ENCODE peak calls at places on chromosomes 11 and 22, in nine cellular contexts. N is transverse colon, C is thoracic aorta, K is breast epithelium, D is dorsolateral prefrontal cortex, Z is A549, P is SK-N-SH, L is right lobe of liver, E is endothelial cell of umbilical vein. R is an unnamed sample.

GRCh38 chr22:45163074-45163416 is 680 bp upstream of the NUP50 start:
- DNase-seq in E (no peak), K (no peak), C (no peak), Z (peak; percentile 8), N (peak; percentile 26), D (no peak), P (peak; percentile 57), L (no peak), R (no peak)

GRCh38 chr11:87239001-87239400 is 201.3 kb downstream of the TMEM135 start:
- DNase-seq in D (no peak), P (no peak), Z (no peak), L (no peak), K (no peak), N (no peak), E (peak; percentile 91), C (no peak), R (no peak)

GRCh38 chr22:37501610-37502341 is 15.6 kb upstream of the MFNG start:
- DNase-seq in E (peak; percentile 92), N (peak; percentile 92), K (peak; percentile 71), Z (peak; percentile 79), L (peak; percentile 86), D (no peak), C (peak; percentile 21), P (no peak), R (peak; percentile 82)

GRCh38 chr22:42371112-42371900 is 60.9 kb downstream of the NFAM1 start:
- DNase-seq in E (no peak), K (no peak), L (no peak), P (no peak), Z (no peak), C (no peak), N (no peak), D (no peak), R (no peak)

GRCh38 chr22:26783886-26784285 is 126.5 kb downstream of the MIAT start:
- DNase-seq in D (no peak), P (no peak), C (no peak), K (no peak), E (no peak), N (no peak), L (no peak), Z (no peak), R (no peak)

GRCh38 chr11:130246719-130247118 is 68.0 kb downstream of the ZBTB44 start:
- DNase-seq in L (no peak), D (no peak), P (no peak), N (no peak), C (no peak), K (no peak), E (no peak), Z (no peak), R (no peak)

GRCh38 chr11:117925198-117925925 is 3.8 kb downstream of the TMPRSS13 start:
- DNase-seq in D (no peak), N (no peak), P (no peak), K (no peak), L (no peak), C (no peak), E (no peak), Z (no peak), R (no peak)

GRCh38 chr11:18567081-18567480 is 21.5 kb downstream of the UEVLD start:
- DNase-seq in K (no peak), L (no peak), N (no peak), D (no peak), E (no peak), C (no peak), P (no peak), Z (no peak), R (no peak)

GRCh38 chr22:19120829-19121630 is 1.2 kb downstream of the DGCR2 start:
- DNase-seq in D (no peak), P (no peak), Z (peak; percentile 64), L (peak; percentile 77), C (no peak), N (peak; percentile 80), E (no peak), K (peak; percentile 83), R (peak; percentile 79)

GRCh38 chr22:23387827-23388491 is 192.1 kb downstream of the IGLL1 start:
- DNase-seq in D (no peak), C (no peak), K (no peak), E (no peak), Z (no peak), L (no peak), P (no peak), N (no peak), R (peak; percentile 67)

GRCh38 chr11:46914363-46914762 is 4.0 kb downstream of the LRP4 start:
- DNase-seq in E (no peak), P (no peak), L (no peak), C (no peak), K (no peak), Z (no peak), N (no peak), D (no peak), R (no peak)

GRCh38 chr22:40216041-40216756 is 38.5 kb downstream of the TNRC6B start:
- DNase-seq in C (no peak), K (no peak), Z (no peak), N (peak; percentile 28), D (no peak), P (no peak), E (no peak), L (no peak), R (no peak)

GRCh38 chr11:69170704-69171103 is 15.0 kb downstream of the SMIM38 start:
- DNase-seq in P (no peak), E (no peak), Z (no peak), L (no peak), N (no peak), D (no peak), K (no peak), C (no peak), R (peak; percentile 61)

GRCh38 chr11:66936326-66936725 is 21.9 kb downstream of the PC start:
- DNase-seq in Z (no peak), K (no peak), C (no peak), D (no peak), L (no peak), P (no peak), N (no peak), E (no peak), R (no peak)

GRCh38 chr11:129992161-129992944 is 10.3 kb downstream of the PRDM10 start:
- DNase-seq in C (no peak), P (peak; percentile 67), K (peak; percentile 35), L (peak; percentile 50), N (peak; percentile 58), E (peak; percentile 31), D (no peak), Z (peak; percentile 15), R (no peak)

GRCh38 chr11:82936261-82936660 is 34.7 kb downstream of the DDIAS start:
- DNase-seq in N (no peak), L (no peak), D (no peak), C (no peak), K (no peak), E (peak; percentile 79), P (no peak), Z (no peak), R (no peak)

GRCh38 chr11:85826096-85826855 is 15.3 kb upstream of the SYTL2 start:
- DNase-seq in Z (peak; percentile 84), E (peak; percentile 19), L (peak; percentile 48), C (no peak), N (peak; percentile 41), D (no peak), K (no peak), P (peak; percentile 64), R (no peak)

GRCh38 chr11:704799-705645 is 1.0 kb upstream of the EPS8L2 start:
- DNase-seq in C (no peak), K (peak; percentile 65), D (no peak), L (peak; percentile 93), Z (peak; percentile 54), N (peak; percentile 87), P (peak; percentile 25), E (no peak), R (peak; percentile 91)

GRCh38 chr11:704189-704798 is 1.7 kb upstream of the EPS8L2 start:
- DNase-seq in K (no peak), P (no peak), Z (no peak), E (no peak), C (no peak), L (no peak), N (no peak), D (no peak), R (no peak)

GRCh38 chr11:706439-706956 is 467 bp downstream of the EPS8L2 start:
- DNase-seq in Z (peak; percentile 41), L (no peak), P (no peak), C (no peak), D (no peak), N (peak; percentile 64), E (no peak), K (no peak), R (no peak)

GRCh38 chr11:706957-707816 is 1.2 kb downstream of the EPS8L2 start:
- DNase-seq in E (no peak), D (no peak), Z (peak; percentile 74), P (peak; percentile 68), K (no peak), N (peak; percentile 68), L (peak; percentile 79), C (no peak), R (peak; percentile 84)

GRCh38 chr11:705646-706438 is at the start of gene EPS8L2:
- DNase-seq in K (no peak), L (peak; percentile 89), P (peak; percentile 45), D (no peak), Z (no peak), N (peak; percentile 89), C (no peak), E (no peak), R (peak; percentile 89)
- H3K27ac ChIP-seq in K (peak within 1 kb of the TSS; percentile 96), L (peak within 1 kb of the TSS; percentile 60), P (no peak within 1 kb of the TSS), D (peak within 1 kb of the TSS; percentile 48), Z (peak within 1 kb of the TSS; percentile 91), N (peak within 1 kb of the TSS; percentile 93), C (peak within 1 kb of the TSS; percentile 80), E (no peak within 1 kb of the TSS), R (peak within 1 kb of the TSS; percentile 74)

DNA sequence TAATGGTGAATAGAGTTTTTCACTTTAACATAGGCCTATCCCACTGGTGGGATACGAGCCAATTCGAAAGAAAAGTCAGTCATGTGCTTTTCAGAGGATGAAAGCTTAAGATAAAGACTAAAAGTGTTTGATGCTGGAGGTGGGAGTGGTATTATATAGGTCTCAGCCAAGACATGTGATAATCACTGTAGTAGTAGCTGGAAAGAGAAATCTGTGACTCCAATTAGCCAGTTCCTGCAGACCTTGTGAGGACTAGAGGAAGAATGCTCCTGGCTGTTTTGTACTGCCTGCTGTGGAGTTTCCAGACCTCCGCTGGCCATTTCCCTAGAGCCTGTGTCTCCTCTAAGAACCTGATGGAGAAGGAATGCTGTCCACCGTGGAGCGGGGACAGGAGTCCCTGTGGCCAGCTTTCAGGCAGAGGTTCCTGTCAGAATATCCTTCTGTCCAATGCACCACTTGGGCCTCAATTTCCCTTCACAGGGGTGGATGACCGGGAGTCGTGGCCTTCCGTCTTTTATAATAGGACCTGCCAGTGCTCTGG is at the start of gene TYR:
- DNase-seq in C (no peak), Z (no peak), D (no peak), E (no peak), L (no peak), N (no peak), P (no peak), K (no peak), R (no peak)
- TF ChIP-seq CTCF in C (no peak), Z (no peak), D (no peak), E (no peak), L (no peak), N (no peak), P (no peak), K (no peak), R (no peak)

GRCh38 chr22:46770726-46771125 is 8.3 kb downstream of the TBC1D22A start:
- DNase-seq in L (no peak), N (no peak), K (no peak), E (peak; percentile 71), D (peak; percentile 39), C (no peak), P (no peak), Z (no peak), R (no peak)
- H3K4me3 ChIP-seq in L (no peak overlapping the region), N (no peak overlapping the region), K (no peak overlapping the region), E (no peak overlapping the region), D (no peak overlapping the region), C (no peak overlapping the region), P (no peak overlapping the region), Z (no peak overlapping the region), R (no peak overlapping the region)

GRCh38 chr11:77411238-77411637 is 62.7 kb downstream of the PAK1 start:
- DNase-seq in N (peak; percentile 38), L (no peak), E (no peak), K (no peak), Z (peak; percentile 22), P (no peak), C (peak; percentile 2), D (no peak), R (peak; percentile 70)
- H3K27ac ChIP-seq in N (peak overlapping the region; percentile 81), L (peak overlapping the region; percentile 30), E (no peak overlapping the region), K (peak overlapping the region; percentile 84), Z (peak overlapping the region; percentile 70), P (no peak overlapping the region), C (peak overlapping the region; percentile 43), D (peak overlapping the region; percentile 75), R (peak overlapping the region; percentile 70)

R was measured in upper lobe of right lung.